ENCODE peak calls at places on chromosomes 4 and X, in six cellular contexts. One of them, this sample, is unnamed.

GRCh38 chr4:141686146-141686775 is 49.9 kb downstream of the IL15 start:
- DNase-seq in ovary: no peak
- DNase-seq in AG04450: no peak
- DNase-seq in nephron progenitor cell: no peak
- DNase-seq in brain microvascular endothelial cell: peak
- DNase-seq in sigmoid colon: no peak
- DNase-seq in this sample: no peak

GRCh38 chr4:95086532-95086931 is 328.8 kb downstream of the BMPR1B start:
- DNase-seq in brain microvascular endothelial cell: no peak
- DNase-seq in sigmoid colon: no peak
- DNase-seq in nephron progenitor cell: no peak
- DNase-seq in AG04450: no peak
- DNase-seq in ovary: no peak
- DNase-seq in this sample: no peak

GRCh38 chr4:19575959-19576358 is 675.7 kb upstream of the SLIT2 start:
- DNase-seq in brain microvascular endothelial cell: no peak
- DNase-seq in AG04450: no peak
- DNase-seq in nephron progenitor cell: no peak
- DNase-seq in sigmoid colon: no peak
- DNase-seq in ovary: no peak
- DNase-seq in this sample: no peak

GRCh38 chr4:38867478-38868054 is at the start of gene FAM114A1:
- DNase-seq in brain microvascular endothelial cell: peak
- DNase-seq in nephron progenitor cell: peak
- DNase-seq in AG04450: no peak
- DNase-seq in ovary: peak
- DNase-seq in sigmoid colon: peak
- DNase-seq in this sample: peak

GRCh38 chr4:76830612-76831474 is 67.1 kb downstream of the SOWAHB start:
- DNase-seq in ovary: peak
- DNase-seq in nephron progenitor cell: peak
- DNase-seq in sigmoid colon: no peak
- DNase-seq in brain microvascular endothelial cell: peak
- DNase-seq in AG04450: peak
- DNase-seq in this sample: no peak

GRCh38 chr4:85475631-85476233 is 782 bp downstream of the ARHGAP24 start:
- DNase-seq in sigmoid colon: no peak
- DNase-seq in brain microvascular endothelial cell: no peak
- DNase-seq in nephron progenitor cell: peak
- DNase-seq in ovary: peak
- DNase-seq in AG04450: no peak
- DNase-seq in this sample: no peak

GRCh38 chr4:8167291-8167690 is 8.7 kb upstream of the ABLIM2 start:
- DNase-seq in ovary: no peak
- DNase-seq in nephron progenitor cell: no peak
- DNase-seq in sigmoid colon: no peak
- DNase-seq in AG04450: no peak
- DNase-seq in brain microvascular endothelial cell: no peak
- DNase-seq in this sample: no peak

GRCh38 chrX:7214251-7214650 is 66.3 kb upstream of the PUDP start:
- DNase-seq in brain microvascular endothelial cell: no peak
- DNase-seq in nephron progenitor cell: no peak
- DNase-seq in AG04450: no peak
- DNase-seq in ovary: no peak
- DNase-seq in sigmoid colon: no peak
- DNase-seq in this sample: no peak

GRCh38 chr4:80261989-80262600 is 4.4 kb upstream of the FGF5 start:
- DNase-seq in AG04450: no peak
- DNase-seq in ovary: no peak
- DNase-seq in sigmoid colon: no peak
- DNase-seq in nephron progenitor cell: no peak
- DNase-seq in brain microvascular endothelial cell: no peak
- DNase-seq in this sample: no peak

GRCh38 chr4:98374643-98375042 is 113.5 kb downstream of the RAP1GDS1 start:
- DNase-seq in AG04450: peak
- DNase-seq in sigmoid colon: no peak
- DNase-seq in ovary: no peak
- DNase-seq in nephron progenitor cell: no peak
- DNase-seq in brain microvascular endothelial cell: no peak
- DNase-seq in this sample: no peak

GRCh38 chr4:112896326-112896892 is 153.0 kb upstream of the ANK2 start:
- DNase-seq in sigmoid colon: no peak
- DNase-seq in nephron progenitor cell: no peak
- DNase-seq in AG04450: no peak
- DNase-seq in ovary: no peak
- DNase-seq in brain microvascular endothelial cell: no peak
- DNase-seq in this sample: no peak

GRCh38 chr4:3657917-3658913 is 108.0 kb upstream of the ADRA2C start:
- DNase-seq in AG04450: peak
- DNase-seq in sigmoid colon: no peak
- DNase-seq in ovary: no peak
- DNase-seq in brain microvascular endothelial cell: peak
- DNase-seq in nephron progenitor cell: no peak
- DNase-seq in this sample: no peak

GRCh38 chr4:15402146-15402545 is 25.7 kb upstream of the C1QTNF7 start:
- DNase-seq in AG04450: peak
- DNase-seq in sigmoid colon: no peak
- DNase-seq in nephron progenitor cell: no peak
- DNase-seq in ovary: no peak
- DNase-seq in brain microvascular endothelial cell: no peak
- DNase-seq in this sample: no peak

GRCh38 chr4:62806786-62807185 is 1602.5 kb downstream of the TECRL start:
- DNase-seq in ovary: no peak
- DNase-seq in brain microvascular endothelial cell: no peak
- DNase-seq in AG04450: no peak
- DNase-seq in nephron progenitor cell: no peak
- DNase-seq in sigmoid colon: no peak
- DNase-seq in this sample: no peak

GRCh38 chrX:143788265-143788664 is 67.7 kb upstream of the SPANXN2 start:
- DNase-seq in AG04450: no peak
- DNase-seq in sigmoid colon: no peak
- DNase-seq in nephron progenitor cell: peak
- DNase-seq in brain microvascular endothelial cell: peak
- DNase-seq in ovary: no peak
- DNase-seq in this sample: no peak

GRCh38 chr4:102735578-102735977 is 25.2 kb downstream of the MANBA start:
- DNase-seq in sigmoid colon: no peak
- DNase-seq in AG04450: no peak
- DNase-seq in brain microvascular endothelial cell: no peak
- DNase-seq in nephron progenitor cell: no peak
- DNase-seq in ovary: no peak
- DNase-seq in this sample: no peak

GRCh38 chrX:134737061-134737460 is 78.8 kb upstream of the PLAC1 start:
- DNase-seq in AG04450: no peak
- DNase-seq in ovary: no peak
- DNase-seq in nephron progenitor cell: no peak
- DNase-seq in brain microvascular endothelial cell: no peak
- DNase-seq in sigmoid colon: peak
- DNase-seq in this sample: no peak

GRCh38 chr4:148026022-148026421 is 294.1 kb downstream of the ARHGAP10 start:
- DNase-seq in ovary: no peak
- DNase-seq in brain microvascular endothelial cell: peak
- DNase-seq in sigmoid colon: no peak
- DNase-seq in AG04450: peak
- DNase-seq in nephron progenitor cell: no peak
- DNase-seq in this sample: no peak

GRCh38 chr4:142352682-142353081 is 493.4 kb downstream of the INPP4B start:
- DNase-seq in sigmoid colon: no peak
- DNase-seq in nephron progenitor cell: no peak
- DNase-seq in ovary: no peak
- DNase-seq in brain microvascular endothelial cell: no peak
- DNase-seq in AG04450: no peak
- DNase-seq in this sample: no peak

GRCh38 chr4:168619266-168619631 is 122.4 kb downstream of the PALLD start:
- DNase-seq in nephron progenitor cell: no peak
- DNase-seq in brain microvascular endothelial cell: no peak
- DNase-seq in AG04450: no peak
- DNase-seq in ovary: no peak
- DNase-seq in sigmoid colon: no peak
- DNase-seq in this sample: no peak

GRCh38 chrX:51694254-51694653 is 11.6 kb upstream of the CENPVL2 start:
- DNase-seq in nephron progenitor cell: no peak
- DNase-seq in brain microvascular endothelial cell: no peak
- DNase-seq in sigmoid colon: no peak
- DNase-seq in AG04450: no peak
- DNase-seq in ovary: no peak
- DNase-seq in this sample: peak

GRCh38 chrX:108169768-108170167 is 78.2 kb downstream of the ATG4A start:
- DNase-seq in AG04450: no peak
- DNase-seq in nephron progenitor cell: no peak
- DNase-seq in ovary: no peak
- DNase-seq in brain microvascular endothelial cell: no peak
- DNase-seq in sigmoid colon: no peak
- DNase-seq in this sample: no peak

GRCh38 chr4:127370495-127371069 is 262.2 kb upstream of the INTU start:
- DNase-seq in ovary: no peak
- DNase-seq in brain microvascular endothelial cell: no peak
- DNase-seq in sigmoid colon: no peak
- DNase-seq in AG04450: no peak
- DNase-seq in nephron progenitor cell: no peak
- DNase-seq in this sample: no peak

GRCh38 chr4:88008133-88008621 is 742 bp downstream of the PKD2 start:
- DNase-seq in ovary: peak
- DNase-seq in nephron progenitor cell: peak
- DNase-seq in sigmoid colon: peak
- DNase-seq in AG04450: no peak
- DNase-seq in brain microvascular endothelial cell: peak
- DNase-seq in this sample: no peak

GRCh38 chrX:21958888-21959287 is 18.4 kb downstream of the SMS start:
- DNase-seq in nephron progenitor cell: no peak
- DNase-seq in ovary: no peak
- DNase-seq in brain microvascular endothelial cell: no peak
- DNase-seq in AG04450: no peak
- DNase-seq in sigmoid colon: no peak
- DNase-seq in this sample: no peak

GRCh38 chr4:18593297-18594002 is 571.9 kb upstream of the LCORL start:
- DNase-seq in AG04450: peak
- DNase-seq in nephron progenitor cell: peak
- DNase-seq in ovary: peak
- DNase-seq in sigmoid colon: peak
- DNase-seq in brain microvascular endothelial cell: peak
- DNase-seq in this sample: no peak

GRCh38 chr4:158809611-158810486 is 41.0 kb downstream of the FNIP2 start:
- DNase-seq in nephron progenitor cell: no peak
- DNase-seq in brain microvascular endothelial cell: peak
- DNase-seq in ovary: no peak
- DNase-seq in AG04450: no peak
- DNase-seq in sigmoid colon: no peak
- DNase-seq in this sample: no peak

GRCh38 chr4:2487632-2488031 is 18.7 kb downstream of the RNF4 start:
- DNase-seq in sigmoid colon: no peak
- DNase-seq in nephron progenitor cell: no peak
- DNase-seq in AG04450: no peak
- DNase-seq in brain microvascular endothelial cell: no peak
- DNase-seq in ovary: no peak
- DNase-seq in this sample: no peak

DNA sequence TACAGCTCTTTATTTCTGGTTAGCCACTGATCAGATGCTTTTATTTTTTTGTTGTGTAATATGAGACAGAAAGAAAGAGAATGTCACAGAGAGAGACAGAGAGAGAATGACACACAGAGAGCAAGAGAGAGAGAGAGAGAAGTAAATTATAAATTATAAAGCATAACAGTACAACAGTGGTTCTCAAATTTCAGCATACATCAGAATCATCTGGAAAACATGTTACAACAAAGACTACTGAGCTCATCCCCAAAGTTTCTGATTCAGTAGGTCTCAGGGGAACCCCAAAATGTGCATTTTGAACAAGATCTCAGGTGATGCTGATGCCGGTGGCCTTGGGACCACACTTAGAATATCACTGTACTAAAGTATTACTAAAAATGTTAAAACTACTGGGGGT is 245.8 kb upstream of the DIAPH2 start:
- DNase-seq in ovary: no peak
- DNase-seq in nephron progenitor cell: no peak
- DNase-seq in brain microvascular endothelial cell: no peak
- DNase-seq in AG04450: no peak
- DNase-seq in sigmoid colon: no peak
- DNase-seq in this sample: no peak
- TF ChIP-seq CTCF in ovary: no peak
- TF ChIP-seq CTCF in nephron progenitor cell: no peak
- TF ChIP-seq CTCF in brain microvascular endothelial cell: no peak
- TF ChIP-seq CTCF in AG04450: no peak
- TF ChIP-seq CTCF in sigmoid colon: no peak
- TF ChIP-seq CTCF in this sample: no peak

DNA sequence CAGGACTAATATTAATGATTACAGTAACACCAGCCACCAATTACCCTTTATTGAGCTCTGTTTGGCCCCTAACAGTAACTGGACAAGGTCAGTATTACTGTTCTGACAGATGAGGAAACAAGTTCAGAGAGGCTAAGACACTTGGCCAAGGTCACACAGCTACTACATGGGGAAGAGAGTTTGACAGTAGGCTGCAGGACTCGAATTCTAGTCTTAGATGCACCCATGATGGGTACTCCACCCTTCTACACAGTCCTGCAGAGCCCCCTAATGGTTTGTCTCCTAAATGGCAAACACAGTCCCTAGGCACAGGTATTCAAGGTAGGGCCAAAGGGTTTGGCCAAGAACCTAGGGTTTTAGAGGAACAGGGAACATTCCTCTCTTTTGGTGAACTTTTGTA is 93.9 kb downstream of the NSUN7 start:
- DNase-seq in AG04450: no peak
- DNase-seq in nephron progenitor cell: no peak
- DNase-seq in brain microvascular endothelial cell: no peak
- DNase-seq in ovary: no peak
- DNase-seq in sigmoid colon: peak
- DNase-seq in this sample: no peak
- TF ChIP-seq CTCF in AG04450: no peak
- TF ChIP-seq CTCF in nephron progenitor cell: no peak
- TF ChIP-seq CTCF in brain microvascular endothelial cell: peak
- TF ChIP-seq CTCF in ovary: no peak
- TF ChIP-seq CTCF in sigmoid colon: no peak
- TF ChIP-seq CTCF in this sample: no peak

GRCh38 chr4:58063761-58064160 is 953.6 kb upstream of the IGFBP7 start:
- DNase-seq in sigmoid colon: no peak
- DNase-seq in ovary: no peak
- DNase-seq in brain microvascular endothelial cell: no peak
- DNase-seq in AG04450: no peak
- DNase-seq in nephron progenitor cell: no peak
- DNase-seq in this sample: no peak

GRCh38 chr4:58064618-58065017 is 954.4 kb upstream of the IGFBP7 start:
- DNase-seq in brain microvascular endothelial cell: no peak
- DNase-seq in nephron progenitor cell: no peak
- DNase-seq in sigmoid colon: no peak
- DNase-seq in AG04450: no peak
- DNase-seq in ovary: no peak
- DNase-seq in this sample: no peak

GRCh38 chr4:58061967-58062366 is 951.8 kb upstream of the IGFBP7 start:
- DNase-seq in ovary: no peak
- DNase-seq in sigmoid colon: no peak
- DNase-seq in AG04450: no peak
- DNase-seq in nephron progenitor cell: no peak
- DNase-seq in brain microvascular endothelial cell: no peak
- DNase-seq in this sample: no peak
- TF ChIP-seq CTCF in ovary: no peak
- TF ChIP-seq CTCF in sigmoid colon: no peak
- TF ChIP-seq CTCF in AG04450: no peak
- TF ChIP-seq CTCF in nephron progenitor cell: no peak
- TF ChIP-seq CTCF in brain microvascular endothelial cell: no peak
- TF ChIP-seq CTCF in this sample: no peak

GRCh38 chrX:77622672-77623071 is 163.3 kb downstream of the ATRX start:
- DNase-seq in ovary: no peak
- DNase-seq in nephron progenitor cell: no peak
- DNase-seq in AG04450: no peak
- DNase-seq in sigmoid colon: no peak
- DNase-seq in brain microvascular endothelial cell: no peak
- DNase-seq in this sample: no peak

GRCh38 chrX:77628294-77629025 is 157.6 kb downstream of the ATRX start:
- DNase-seq in sigmoid colon: no peak
- DNase-seq in nephron progenitor cell: no peak
- DNase-seq in AG04450: no peak
- DNase-seq in ovary: no peak
- DNase-seq in brain microvascular endothelial cell: no peak
- DNase-seq in this sample: no peak
- TF ChIP-seq CTCF in sigmoid colon: no peak
- TF ChIP-seq CTCF in nephron progenitor cell: no peak
- TF ChIP-seq CTCF in AG04450: no peak
- TF ChIP-seq CTCF in ovary: no peak
- TF ChIP-seq CTCF in brain microvascular endothelial cell: no peak
- TF ChIP-seq CTCF in this sample: peak

This sample was measured in osteocyte.